ENCODE peak calls at places on chromosome 17, in six cellular contexts. C, O, X, R, P and M are unnamed samples. For H3K36me3, the result is how much of the 10 kb centered on the place peaks cover.

GRCh38 chr17:1264196-1264595 is 6.0 kb upstream of the BHLHA9 start:
- DNase-seq in C (no peak), O (no peak), X (peak), R (no peak), P (no peak), M (no peak)

GRCh38 chr17:5580974-5581373 is 3.3 kb downstream of the NLRP1 start:
- DNase-seq in C (no peak), O (no peak), X (no peak), R (no peak), P (no peak), M (no peak)

GRCh38 chr17:33940769-33941168 is 314.3 kb upstream of the CCL2 start:
- DNase-seq in C (no peak), O (no peak), X (no peak), R (no peak), P (no peak), M (no peak)

GRCh38 chr17:81884968-81885367 is 6.4 kb downstream of the ALYREF start:
- DNase-seq in C (no peak), O (no peak), X (no peak), R (no peak), P (no peak), M (no peak)

GRCh38 chr17:59839646-59840328 is 53.0 kb downstream of the TUBD1 start:
- DNase-seq in C (peak), O (no peak), X (no peak), R (no peak), P (no peak), M (no peak)

GRCh38 chr17:81164464-81165245 is 652 bp upstream of the PVALEF start:
- DNase-seq in C (no peak), O (no peak), X (peak), R (no peak), P (no peak), M (no peak)

GRCh38 chr17:79451167-79451566 is 159.7 kb downstream of the RBFOX3 start:
- DNase-seq in C (no peak), O (no peak), X (no peak), R (no peak), P (no peak), M (no peak)

GRCh38 chr17:47745037-47745380 is 12.0 kb downstream of the TBX21 start:
- DNase-seq in C (no peak), O (no peak), X (no peak), R (no peak), P (no peak), M (no peak)

DNA sequence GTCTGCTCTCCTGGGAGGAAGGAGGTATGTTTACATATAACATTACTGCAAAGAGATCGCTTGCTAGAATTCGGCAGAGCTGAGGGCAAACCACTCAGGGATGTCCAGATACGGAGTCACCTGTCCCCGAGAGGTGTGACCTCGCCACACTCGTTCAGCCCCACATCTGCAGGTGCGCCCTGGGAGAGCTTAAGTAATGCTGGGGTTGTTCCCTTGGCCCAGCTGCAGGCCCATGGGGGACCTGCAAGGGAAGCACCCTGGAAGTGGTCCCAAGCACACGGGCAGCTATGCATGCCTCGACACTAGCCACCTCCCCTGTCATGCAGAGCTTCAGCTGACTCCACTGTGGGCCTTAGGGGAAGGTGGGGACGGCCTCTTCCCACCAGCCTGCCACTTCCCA is 22.2 kb downstream of the USP22 start:
- DNase-seq in C (no peak), O (no peak), X (no peak), R (no peak), P (no peak), M (no peak)
- H3K36me3 ChIP-seq in C (half or more), O (half or more), X (half or more), R (half or more), P (half or more), M (half or more)

GRCh38 chr17:43767713-43768059 is 9.1 kb upstream of the SOST start:
- DNase-seq in C (no peak), O (no peak), X (no peak), R (no peak), P (no peak), M (no peak)
- H3K36me3 ChIP-seq in C (under half), O (under half), X (under half), R (under half), P (under half), M (under half)

DNA sequence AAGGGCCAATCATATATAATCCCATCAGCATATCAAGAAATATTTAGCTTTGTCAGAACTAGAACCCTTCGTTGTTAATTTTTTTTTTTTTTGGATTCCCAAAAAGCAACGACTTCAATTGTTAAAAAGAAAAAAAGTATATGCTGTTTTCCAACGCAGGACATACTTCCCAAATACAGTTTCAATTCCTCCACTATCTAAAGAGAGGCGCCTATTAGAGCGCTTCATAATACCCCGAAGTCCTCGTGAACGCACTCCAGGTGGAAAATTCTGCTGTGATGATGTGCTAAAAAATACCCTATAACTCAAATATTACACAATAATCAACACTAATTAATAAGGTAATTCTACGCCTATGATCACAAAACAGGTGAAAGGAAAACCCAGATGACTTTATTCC is 20.8 kb downstream of the GNA13 start:
- DNase-seq in C (no peak), O (no peak), X (no peak), R (no peak), P (no peak), M (no peak)
- H3K36me3 ChIP-seq in C (under half), O (under half), X (under half), R (under half), P (under half), M (under half)

GRCh38 chr17:16439303-16439791 is 24.0 kb downstream of the TRPV2 start:
- DNase-seq in C (no peak), O (peak), X (no peak), R (no peak), P (no peak), M (no peak)
- H3K36me3 ChIP-seq in C (half or more), O (under half), X (half or more), R (under half), P (half or more), M (under half)